ENCODE peak calls at places on chromosomes 3 and 15, in six cellular contexts. T, S, I, W, U and B are unnamed samples. For H3K4me1, the result is how much of the 10 kb centered on the place peaks cover.

GRCh38 chr15:83064859-83065258 is 2.2 kb downstream of the BTBD1 start:
- DNase-seq in T (peak), S (no peak), I (no peak), W (no peak), U (no peak), B (no peak)

GRCh38 chr15:38130739-38131498 is 121.7 kb upstream of the SPRED1 start:
- DNase-seq in T (peak), S (peak), I (peak), W (peak), U (peak), B (peak)

GRCh38 chr3:66483006-66483928 is 17.6 kb downstream of the LRIG1 start:
- DNase-seq in T (peak), S (no peak), I (peak), W (peak), U (peak), B (peak)

GRCh38 chr15:63172376-63173115 is 15.3 kb upstream of the RPS27L start:
- DNase-seq in T (no peak), S (no peak), I (peak), W (no peak), U (peak), B (no peak)

GRCh38 chr3:13105851-13106250 is 32.6 kb upstream of the IQSEC1 start:
- DNase-seq in T (no peak), S (peak), I (no peak), W (no peak), U (no peak), B (no peak)

GRCh38 chr3:187406927-187407326 is 38.7 kb downstream of the RTP4 start:
- DNase-seq in T (no peak), S (no peak), I (no peak), W (no peak), U (no peak), B (no peak)

GRCh38 chr3:111071257-111072015 is at the start of gene NECTIN3:
- DNase-seq in T (peak), S (peak), I (peak), W (peak), U (peak), B (peak)

GRCh38 chr3:50600141-50600753 is 11.3 kb downstream of the CISH start:
- DNase-seq in T (no peak), S (no peak), I (no peak), W (no peak), U (no peak), B (no peak)

GRCh38 chr3:139297588-139298311 is 46.1 kb upstream of the MRPS22 start:
- DNase-seq in T (peak), S (no peak), I (no peak), W (no peak), U (no peak), B (no peak)

GRCh38 chr3:42961633-42962032 is 17.5 kb upstream of the GASK1A start:
- DNase-seq in T (peak), S (no peak), I (no peak), W (no peak), U (peak), B (no peak)

GRCh38 chr15:75842722-75843617 is at the start of gene UBE2Q2:
- DNase-seq in T (peak), S (peak), I (no peak), W (peak), U (peak), B (no peak)

GRCh38 chr15:51299187-51300015 is 39.0 kb downstream of the CYP19A1 start:
- DNase-seq in T (no peak), S (no peak), I (no peak), W (no peak), U (peak), B (no peak)

GRCh38 chr15:63583027-63583426 is 14.2 kb upstream of the FBXL22 start:
- DNase-seq in T (peak), S (no peak), I (no peak), W (no peak), U (no peak), B (no peak)

GRCh38 chr3:135784557-135784956 is 181.0 kb upstream of the PPP2R3A start:
- DNase-seq in T (no peak), S (no peak), I (no peak), W (no peak), U (no peak), B (no peak)

GRCh38 chr3:157159037-157159761 is 748 bp downstream of the CCNL1 start:
- DNase-seq in T (peak), S (peak), I (no peak), W (peak), U (peak), B (no peak)

GRCh38 chr3:189824629-189825312 is 193.6 kb downstream of the TP63 start:
- DNase-seq in T (peak), S (no peak), I (no peak), W (no peak), U (no peak), B (no peak)

GRCh38 chr3:130548356-130548755 is 31.4 kb downstream of the COL6A6 start:
- DNase-seq in T (no peak), S (no peak), I (no peak), W (no peak), U (no peak), B (no peak)

GRCh38 chr3:160194438-160194837 is 30.8 kb upstream of the C3orf80 start:
- DNase-seq in T (no peak), S (no peak), I (no peak), W (no peak), U (no peak), B (no peak)

GRCh38 chr3:128036119-128036518 is 16.1 kb upstream of the SEC61A1 start:
- DNase-seq in T (no peak), S (no peak), I (no peak), W (no peak), U (no peak), B (no peak)

GRCh38 chr3:117084739-117085270 is 375.2 kb downstream of the TUSC7 start:
- DNase-seq in T (no peak), S (no peak), I (no peak), W (no peak), U (no peak), B (no peak)
- H3K4me1 ChIP-seq in T (under half), S (under half), I (under half), W (under half), U (under half), B (under half)

GRCh38 chr15:99439524-99439835 is 126.3 kb upstream of the MEF2A start:
- DNase-seq in T (no peak), S (no peak), I (peak), W (peak), U (no peak), B (no peak)

GRCh38 chr15:99441871-99442267 is 123.9 kb upstream of the MEF2A start:
- DNase-seq in T (no peak), S (no peak), I (peak), W (peak), U (no peak), B (no peak)

GRCh38 chr15:99440029-99440428 is 125.8 kb upstream of the MEF2A start:
- DNase-seq in T (no peak), S (no peak), I (no peak), W (peak), U (no peak), B (peak)

GRCh38 chr15:99441427-99441766 is 124.4 kb upstream of the MEF2A start:
- DNase-seq in T (no peak), S (no peak), I (no peak), W (no peak), U (no peak), B (no peak)

DNA sequence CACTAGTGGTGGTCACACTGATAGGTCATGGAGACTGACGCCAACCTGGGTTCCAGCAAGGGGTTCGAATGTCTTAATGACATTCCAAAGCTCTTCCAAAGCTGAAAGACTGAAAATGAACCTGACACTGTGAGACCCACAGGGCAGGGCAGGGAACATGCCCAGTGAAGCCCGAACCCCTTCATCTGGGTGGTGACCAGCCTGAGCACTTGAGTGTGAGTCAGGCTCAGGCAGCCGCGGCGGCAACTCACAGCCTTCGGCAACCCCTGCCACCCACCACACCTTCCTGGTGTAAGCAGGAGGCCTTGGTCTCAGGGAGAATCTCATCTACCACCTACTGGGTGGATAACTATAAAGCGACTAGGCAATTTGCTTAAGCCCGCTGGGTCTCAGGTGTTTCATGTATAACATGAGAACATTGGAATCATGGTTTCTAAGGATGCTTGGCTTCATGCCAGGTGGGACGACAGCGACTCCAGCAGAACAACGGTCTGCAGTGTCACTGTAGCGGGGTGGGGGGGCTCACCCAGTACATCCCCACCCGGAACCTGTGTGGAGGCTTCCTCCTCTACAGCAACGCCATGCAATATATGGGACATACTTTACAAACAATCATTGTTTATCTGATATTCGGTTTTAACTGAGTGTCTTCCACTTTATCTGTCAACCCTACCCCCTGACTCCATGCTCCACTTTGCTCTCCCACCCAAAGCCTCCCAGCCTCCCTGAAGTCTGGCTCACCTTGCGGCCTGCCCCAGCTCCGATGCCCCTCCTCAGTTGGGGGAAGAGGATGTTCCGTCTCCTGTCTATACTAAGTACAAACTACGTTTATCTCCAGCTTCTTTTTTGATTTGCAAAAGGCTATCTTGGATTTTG is 125.0 kb upstream of the MEF2A start:
- DNase-seq in T (no peak), S (no peak), I (peak), W (peak), U (no peak), B (no peak)
- H3K4me1 ChIP-seq in T (under half), S (under half), I (half or more), W (half or more), U (under half), B (under half)

GRCh38 chr3:170355738-170356595 is 1.5 kb upstream of the SKIL start:
- DNase-seq in T (peak), S (peak), I (no peak), W (peak), U (peak), B (peak)
- H3K4me1 ChIP-seq in T (under half), S (under half), I (under half), W (under half), U (under half), B (under half)

DNA sequence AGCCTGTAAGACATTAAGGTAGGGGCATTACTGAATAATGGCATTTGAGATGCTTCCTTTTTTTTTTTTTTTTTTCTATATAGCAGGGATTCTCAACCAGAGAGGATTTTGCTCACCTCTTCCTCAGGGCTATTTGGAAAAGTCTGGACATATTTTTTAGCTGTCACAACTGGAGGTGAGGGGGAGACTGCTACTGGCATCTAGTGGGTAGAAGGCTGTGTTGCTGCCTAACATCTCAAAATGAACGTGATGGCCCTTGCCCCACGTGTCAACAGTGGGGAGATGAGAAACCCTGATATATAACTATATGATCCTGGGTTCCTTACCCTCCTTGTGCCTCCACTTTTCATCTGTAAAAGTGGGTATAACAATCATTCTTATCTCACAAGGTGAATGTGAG is 71.9 kb downstream of the CADPS start:
- DNase-seq in T (no peak), S (no peak), I (no peak), W (no peak), U (no peak), B (no peak)
- H3K4me1 ChIP-seq in T (under half), S (under half), I (under half), W (under half), U (under half), B (under half)

GRCh38 chr3:195845483-195845882 is 33.8 kb upstream of the MUC4 start:
- DNase-seq in T (no peak), S (no peak), I (no peak), W (no peak), U (no peak), B (no peak)
- H3K4me1 ChIP-seq in T (under half), S (under half), I (under half), W (under half), U (under half), B (under half)

GRCh38 chr3:121488628-121489027 is 57.2 kb downstream of the POLQ start:
- DNase-seq in T (no peak), S (no peak), I (no peak), W (no peak), U (no peak), B (no peak)
- H3K4me1 ChIP-seq in T (under half), S (under half), I (under half), W (under half), U (under half), B (under half)